ENCODE peak calls at places on chromosomes 3 and 15, in seven cellular contexts. L, Q, O, Y, F, G and K are unnamed samples.

GRCh38 chr15:72676838-72677237 is 9.1 kb downstream of the HIGD2B start:
- DNase-seq in L (no peak), Q (no peak), O (no peak), Y (no peak), F (no peak), G (no peak), K (no peak)

GRCh38 chr3:167350245-167350862 is 29.7 kb downstream of the ZBBX start:
- DNase-seq in L (peak), Q (no peak), O (no peak), Y (no peak), F (no peak), G (peak), K (no peak)

GRCh38 chr3:192481638-192482037 is 245.7 kb downstream of the FGF12 start:
- DNase-seq in L (no peak), Q (no peak), O (no peak), Y (no peak), F (no peak), G (no peak), K (no peak)

GRCh38 chr3:113516115-113516505 is 1.2 kb upstream of the SPICE1 start:
- DNase-seq in L (no peak), Q (no peak), O (no peak), Y (no peak), F (no peak), G (no peak), K (no peak)

GRCh38 chr3:51434746-51435323 is 43.8 kb downstream of the RBM15B start:
- DNase-seq in L (peak), Q (no peak), O (peak), Y (no peak), F (peak), G (peak), K (no peak)

GRCh38 chr3:134476977-134477376 is 8.8 kb downstream of the ANAPC13 start:
- DNase-seq in L (no peak), Q (no peak), O (no peak), Y (no peak), F (peak), G (no peak), K (no peak)

GRCh38 chr15:63371297-63371918 is 10.2 kb downstream of the CA12 start:
- DNase-seq in L (no peak), Q (no peak), O (no peak), Y (no peak), F (peak), G (peak), K (no peak)

GRCh38 chr3:109228391-109229080 is 87.8 kb downstream of the DPPA2 start:
- DNase-seq in L (no peak), Q (no peak), O (no peak), Y (no peak), F (no peak), G (no peak), K (no peak)

GRCh38 chr15:36347272-36347864 is 232.1 kb upstream of the CDIN1 start:
- DNase-seq in L (no peak), Q (no peak), O (no peak), Y (no peak), F (no peak), G (no peak), K (no peak)

GRCh38 chr3:177357352-177358084 is 160.2 kb upstream of the TBL1XR1 start:
- DNase-seq in L (peak), Q (peak), O (no peak), Y (no peak), F (no peak), G (peak), K (no peak)

GRCh38 chr15:90203922-90204321 is 2.8 kb downstream of the SEMA4B start:
- DNase-seq in L (no peak), Q (no peak), O (no peak), Y (no peak), F (no peak), G (no peak), K (no peak)

GRCh38 chr3:155131104-155131503 is 51.0 kb downstream of the MME start:
- DNase-seq in L (peak), Q (peak), O (peak), Y (no peak), F (no peak), G (peak), K (no peak)

GRCh38 chr3:136984837-136985236 is 27.1 kb downstream of the IL20RB start:
- DNase-seq in L (no peak), Q (peak), O (no peak), Y (no peak), F (no peak), G (peak), K (no peak)

GRCh38 chr3:100289339-100289738 is 28.5 kb downstream of the TBC1D23 start:
- DNase-seq in L (no peak), Q (no peak), O (no peak), Y (no peak), F (no peak), G (no peak), K (no peak)

GRCh38 chr3:15794842-15795562 is 2.8 kb downstream of the ANKRD28 start:
- DNase-seq in L (no peak), Q (no peak), O (no peak), Y (no peak), F (no peak), G (peak), K (no peak)

GRCh38 chr3:107988464-107989156 is 102.2 kb downstream of the CD47 start:
- DNase-seq in L (no peak), Q (no peak), O (no peak), Y (no peak), F (no peak), G (peak), K (no peak)

GRCh38 chr3:161500057-161500836 is 3.6 kb downstream of the OTOL1 start:
- DNase-seq in L (no peak), Q (no peak), O (no peak), Y (no peak), F (no peak), G (no peak), K (no peak)

GRCh38 chr3:65627102-65627501 is 411.6 kb downstream of the MAGI1 start:
- DNase-seq in L (no peak), Q (no peak), O (no peak), Y (no peak), F (no peak), G (peak), K (no peak)

GRCh38 chr3:151726016-151726415 is 7.7 kb upstream of the AADACL2 start:
- DNase-seq in L (no peak), Q (no peak), O (no peak), Y (no peak), F (no peak), G (peak), K (no peak)

GRCh38 chr3:193554790-193555189 is at the start of gene ATP13A4:
- DNase-seq in L (no peak), Q (no peak), O (no peak), Y (no peak), F (no peak), G (no peak), K (no peak)

GRCh38 chr3:99330924-99331532 is 307.4 kb upstream of the COL8A1 start:
- DNase-seq in L (no peak), Q (no peak), O (no peak), Y (no peak), F (no peak), G (peak), K (no peak)

GRCh38 chr3:54427951-54428871 is 305.9 kb downstream of the CACNA2D3 start:
- DNase-seq in L (peak), Q (peak), O (peak), Y (no peak), F (peak), G (peak), K (no peak)

GRCh38 chr3:126930936-126931600 is 51.8 kb upstream of the PLXNA1 start:
- DNase-seq in L (no peak), Q (no peak), O (no peak), Y (no peak), F (no peak), G (peak), K (no peak)

GRCh38 chr15:51499379-51499976 is 123.1 kb downstream of the DMXL2 start:
- DNase-seq in L (peak), Q (peak), O (peak), Y (no peak), F (peak), G (peak), K (no peak)

GRCh38 chr15:98738689-98739411 is 90.5 kb downstream of the IGF1R start:
- DNase-seq in L (peak), Q (no peak), O (no peak), Y (no peak), F (no peak), G (no peak), K (peak)

GRCh38 chr3:178048768-178049167 is 487.5 kb upstream of the KCNMB2 start:
- DNase-seq in L (no peak), Q (no peak), O (no peak), Y (no peak), F (no peak), G (no peak), K (no peak)

GRCh38 chr15:85494035-85494793 is 113.8 kb downstream of the AKAP13 start:
- DNase-seq in L (peak), Q (no peak), O (no peak), Y (no peak), F (peak), G (peak), K (no peak)

GRCh38 chr15:48185527-48185926 is 5.9 kb upstream of the CTXN2 start:
- DNase-seq in L (no peak), Q (no peak), O (no peak), Y (no peak), F (no peak), G (no peak), K (no peak)

GRCh38 chr15:68995754-68996141 is 18.7 kb upstream of the NOX5 start:
- DNase-seq in L (no peak), Q (no peak), O (no peak), Y (no peak), F (no peak), G (no peak), K (no peak)